ENCODE peak calls at places on chromosome 13, in seven cellular contexts. Q is GM12878, W is esophagus muscularis mucosa, M is HCT116, B is stomach, Y is H1, J is spleen. L is an unnamed sample. For H3K9me3, the result is how much of the 10 kb centered on the place peaks cover.

GRCh38 chr13:21511841-21512240 is 52.7 kb upstream of the ZDHHC20 start:
- DNase-seq in M (no peak), B (no peak), J (no peak), Y (no peak), Q (no peak), W (no peak), L (no peak)

GRCh38 chr13:112873851-112874750 is 94.9 kb upstream of the MCF2L start:
- DNase-seq in Y (peak), J (peak), Q (no peak), M (peak), B (peak), W (peak), L (peak)

GRCh38 chr13:107348471-107348870 is 780.5 kb upstream of the ARGLU1 start:
- DNase-seq in W (no peak), Y (no peak), J (no peak), M (no peak), Q (no peak), B (no peak), L (no peak)

GRCh38 chr13:29587645-29588044 is 7.8 kb downstream of the SLC7A1 start:
- DNase-seq in B (no peak), Y (no peak), J (no peak), Q (no peak), M (no peak), W (no peak), L (no peak)

GRCh38 chr13:114339779-114340534 is 25.7 kb downstream of the CHAMP1 start:
- DNase-seq in M (peak), Q (no peak), Y (no peak), W (no peak), B (peak), J (no peak), L (no peak)

GRCh38 chr13:94776300-94776699 is 64.0 kb upstream of the SOX21 start:
- DNase-seq in Y (no peak), J (no peak), Q (no peak), B (no peak), M (no peak), W (no peak), L (no peak)

GRCh38 chr13:112648101-112648500 is 41.7 kb upstream of the ATP11A start:
- DNase-seq in B (no peak), W (no peak), Y (no peak), J (no peak), Q (no peak), M (no peak), L (peak)

GRCh38 chr13:41139296-41139966 is 6.8 kb upstream of the KBTBD6 start:
- DNase-seq in B (no peak), W (no peak), Q (no peak), M (no peak), J (no peak), Y (no peak), L (no peak)

GRCh38 chr13:111518161-111518791 is 197.8 kb downstream of the TEX29 start:
- DNase-seq in W (no peak), Q (no peak), Y (no peak), M (no peak), J (peak), B (no peak), L (peak)

GRCh38 chr13:110640591-110641029 is 25.3 kb downstream of the NAXD start:
- DNase-seq in J (peak), Y (no peak), B (peak), M (no peak), W (no peak), Q (no peak), L (no peak)

GRCh38 chr13:42926555-42926954 is 65.5 kb downstream of the EPSTI1 start:
- DNase-seq in Q (no peak), B (no peak), M (no peak), Y (no peak), J (no peak), W (no peak), L (no peak)

GRCh38 chr13:27619711-27620376 is 485 bp downstream of the LNX2 start:
- DNase-seq in M (no peak), J (peak), Y (no peak), W (no peak), B (no peak), Q (no peak), L (peak)

GRCh38 chr13:73138276-73138950 is 79.6 kb downstream of the KLF5 start:
- DNase-seq in J (no peak), B (peak), W (peak), Y (no peak), M (no peak), Q (no peak), L (no peak)

GRCh38 chr13:44713793-44714469 is 137.8 kb upstream of the TSC22D1 start:
- DNase-seq in J (no peak), B (no peak), W (no peak), M (peak), Y (peak), Q (no peak), L (peak)

GRCh38 chr13:26985285-26985878 is 186.2 kb downstream of the USP12 start:
- DNase-seq in Q (peak), Y (no peak), W (no peak), M (peak), B (peak), J (no peak), L (peak)

GRCh38 chr13:113044431-113045114 is 61.0 kb upstream of the F7 start:
- DNase-seq in Y (no peak), B (no peak), J (no peak), W (no peak), M (no peak), Q (no peak), L (no peak)

GRCh38 chr13:109200556-109200955 is 571.1 kb downstream of the MYO16 start:
- DNase-seq in Q (no peak), J (no peak), M (no peak), W (no peak), Y (no peak), B (no peak), L (no peak)

GRCh38 chr13:66933994-66934393 is 296.1 kb downstream of the PCDH9 start:
- DNase-seq in M (peak), J (peak), Y (no peak), W (no peak), Q (no peak), B (no peak), L (no peak)

GRCh38 chr13:68254151-68254550 is 1024.0 kb upstream of the PCDH9 start:
- DNase-seq in J (no peak), Q (no peak), W (no peak), M (no peak), B (no peak), Y (no peak), L (no peak)

GRCh38 chr13:63636231-63636993 is 2220.8 kb upstream of the PCDH20 start:
- DNase-seq in B (no peak), Y (no peak), M (peak), Q (peak), J (no peak), W (no peak), L (no peak)

GRCh38 chr13:106493569-106493968 is 41.9 kb downstream of the EFNB2 start:
- DNase-seq in W (no peak), Q (peak), M (no peak), J (no peak), Y (no peak), B (no peak), L (no peak)

GRCh38 chr13:97321101-97321500 is 99.0 kb downstream of the MBNL2 start:
- DNase-seq in J (no peak), Y (no peak), Q (no peak), B (no peak), W (no peak), M (no peak), L (no peak)

GRCh38 chr13:108560092-108560491 is 69.3 kb upstream of the MYO16 start:
- DNase-seq in B (no peak), Y (no peak), J (no peak), W (no peak), M (no peak), Q (no peak), L (no peak)

GRCh38 chr13:107466326-107466725 is 749.0 kb downstream of the LIG4 start:
- DNase-seq in B (no peak), Y (peak), J (no peak), W (no peak), Q (no peak), M (no peak), L (no peak)

GRCh38 chr13:32735859-32736258 is 149.6 kb downstream of the PDS5B start:
- DNase-seq in W (no peak), M (no peak), J (no peak), B (no peak), Y (no peak), Q (no peak), L (no peak)

GRCh38 chr13:54975676-54976075 is 1947.1 kb downstream of the OLFM4 start:
- DNase-seq in J (no peak), W (no peak), B (no peak), M (no peak), Q (no peak), Y (no peak), L (no peak)

GRCh38 chr13:80040219-80040976 is 300.5 kb downstream of the SPRY2 start:
- DNase-seq in Y (no peak), W (no peak), J (no peak), M (peak), B (no peak), Q (no peak), L (no peak)

GRCh38 chr13:26037302-26037701 is 14.5 kb downstream of the SHISA2 start:
- DNase-seq in B (no peak), Q (no peak), Y (peak), M (peak), J (no peak), W (no peak), L (no peak)

GRCh38 chr13:92537485-92537884 is 689.1 kb upstream of the GPC6 start:
- DNase-seq in Q (no peak), B (no peak), Y (no peak), W (no peak), J (no peak), M (no peak), L (no peak)

GRCh38 chr13:42047561-42048322 is 706 bp upstream of the DGKH start:
- DNase-seq in J (peak), B (peak), M (peak), Q (peak), Y (no peak), W (no peak), L (peak)

GRCh38 chr13:110517505-110518149 is 43.9 kb downstream of the RAB20 start:
- DNase-seq in M (no peak), W (no peak), Q (no peak), B (no peak), J (no peak), Y (no peak), L (no peak)

GRCh38 chr13:44313674-44314073 is 60.0 kb upstream of the SERP2 start:
- DNase-seq in W (no peak), B (no peak), Q (no peak), Y (no peak), J (no peak), M (peak), L (no peak)

GRCh38 chr13:26896986-26897668 is 136.5 kb upstream of the GPR12 start:
- DNase-seq in B (no peak), M (no peak), Q (no peak), W (no peak), J (no peak), Y (no peak), L (no peak)

GRCh38 chr13:106302843-106303242 is 232.6 kb downstream of the EFNB2 start:
- DNase-seq in M (no peak), B (no peak), Y (no peak), W (no peak), Q (no peak), J (no peak), L (no peak)

GRCh38 chr13:44116562-44117315 is 237.0 kb downstream of the LACC1 start:
- DNase-seq in Y (no peak), B (no peak), W (peak), M (no peak), J (no peak), Q (no peak), L (no peak)

GRCh38 chr13:68551701-68552522 is 1321.8 kb upstream of the PCDH9 start:
- DNase-seq in J (no peak), W (no peak), Y (no peak), Q (no peak), M (no peak), B (no peak), L (no peak)

DNA sequence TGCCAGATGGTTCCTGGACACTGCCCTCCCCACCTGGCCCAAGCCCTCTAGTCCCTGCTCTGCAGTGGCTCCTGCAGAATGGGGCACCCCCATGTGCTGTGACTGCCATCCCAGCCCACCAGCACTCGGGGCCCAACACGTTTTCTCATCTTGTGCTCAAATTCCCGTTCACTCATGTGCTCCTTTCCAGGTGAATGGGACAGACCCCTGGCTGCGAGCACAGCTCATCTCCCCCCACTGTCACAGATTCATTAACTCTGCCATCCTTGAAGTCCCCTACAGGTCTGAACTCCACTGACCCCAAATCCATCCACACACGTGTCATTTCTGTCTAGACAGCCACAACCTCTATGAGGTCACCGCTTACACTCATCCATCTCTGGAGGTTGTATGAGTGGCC is 23.6 kb downstream of the TUBA3C start:
- DNase-seq in M (no peak), J (no peak), Y (no peak), W (no peak), Q (no peak), B (no peak), L (no peak)
- H3K9me3 ChIP-seq in M (under half), J (under half), Y (half or more), W (under half), Q (under half), B (under half), L (under half)

GRCh38 chr13:90253806-90254205 is 1093.7 kb upstream of the MIR17HG start:
- DNase-seq in J (no peak), B (no peak), Y (no peak), Q (no peak), W (no peak), M (no peak), L (no peak)
- TF ChIP-seq CTCF in J (no peak), B (no peak), Y (peak), Q (no peak), W (no peak), M (no peak), L (no peak)

DNA sequence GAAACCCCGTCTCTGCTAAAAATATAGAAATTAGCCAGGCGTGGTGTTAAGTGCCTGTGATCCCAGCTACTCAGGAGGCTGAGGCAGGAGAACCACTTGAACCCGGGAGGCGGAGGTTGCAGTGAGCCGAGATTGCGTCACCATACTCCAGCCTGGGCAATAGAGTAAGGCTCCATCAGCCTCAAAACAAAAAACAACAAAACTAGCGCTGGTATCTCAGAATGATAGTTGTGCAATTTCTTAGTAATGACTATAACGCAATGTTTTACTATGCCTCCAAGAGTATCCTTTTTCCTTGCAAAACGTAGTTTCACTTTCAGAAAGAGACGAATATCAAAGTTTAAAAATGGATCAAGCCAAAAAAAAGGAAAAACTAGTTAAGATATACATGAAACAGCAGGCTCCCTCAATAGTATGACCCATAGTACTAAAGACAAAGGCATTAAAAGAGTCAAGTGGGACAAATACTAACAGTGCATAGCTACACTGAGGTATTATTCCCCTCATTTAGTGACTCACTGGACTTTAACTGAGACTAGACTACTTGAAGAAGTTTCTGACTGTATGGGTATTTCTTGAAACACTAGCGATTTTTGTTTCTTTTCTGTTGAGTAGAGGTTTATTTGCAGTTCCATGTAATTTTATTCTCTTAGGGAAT is 10.5 kb upstream of the ITM2B start:
- DNase-seq in M (no peak), Y (no peak), W (no peak), Q (no peak), B (no peak), J (no peak), L (no peak)
- TF ChIP-seq POLR2AphosphoS5 in M (no peak), Y (no peak), W (peak), Q (no peak), B (no peak), J (no peak), L (no peak)

GRCh38 chr13:18996627-18997051 is 185.0 kb downstream of the TUBA3C start:
- DNase-seq in J (no peak), W (no peak), M (no peak), B (peak), Q (no peak), Y (no peak), L (no peak)

GRCh38 chr13:18995259-18995873 is 186.3 kb downstream of the TUBA3C start:
- DNase-seq in B (peak), Y (no peak), J (no peak), W (peak), Q (no peak), M (no peak), L (no peak)

GRCh38 chr13:18993884-18994660 is 187.6 kb downstream of the TUBA3C start:
- DNase-seq in W (peak), M (no peak), Y (no peak), Q (no peak), B (peak), J (no peak), L (no peak)

GRCh38 chr13:18996221-18996620 is 185.4 kb downstream of the TUBA3C start:
- DNase-seq in M (no peak), J (no peak), Q (no peak), Y (no peak), W (peak), B (no peak), L (no peak)

DNA sequence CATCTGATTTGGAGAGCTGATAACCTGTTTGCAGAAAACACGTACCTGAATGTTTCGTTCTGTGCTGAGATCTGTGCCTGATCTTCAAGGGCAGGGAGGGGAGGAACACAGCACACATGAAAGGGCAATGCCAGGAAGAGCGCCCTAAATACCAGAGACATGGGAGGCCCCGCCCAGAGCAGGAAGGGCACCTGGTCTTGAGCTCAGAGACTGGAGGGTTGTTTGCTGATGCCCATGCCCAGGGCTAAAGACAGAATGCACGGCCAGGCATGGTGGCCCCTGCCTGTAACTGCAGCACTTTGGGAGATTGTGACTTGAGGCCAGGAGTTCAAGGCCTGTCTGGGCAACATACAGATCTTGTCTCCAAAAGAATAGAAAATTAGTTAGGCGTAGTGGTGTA is 183.2 kb downstream of the TUBA3C start:
- DNase-seq in Y (no peak), W (peak), B (no peak), J (no peak), Q (no peak), M (no peak), L (no peak)
- H3K9me3 ChIP-seq in Y (half or more), W (under half), B (under half), J (under half), Q (under half), M (under half), L (under half)

DNA sequence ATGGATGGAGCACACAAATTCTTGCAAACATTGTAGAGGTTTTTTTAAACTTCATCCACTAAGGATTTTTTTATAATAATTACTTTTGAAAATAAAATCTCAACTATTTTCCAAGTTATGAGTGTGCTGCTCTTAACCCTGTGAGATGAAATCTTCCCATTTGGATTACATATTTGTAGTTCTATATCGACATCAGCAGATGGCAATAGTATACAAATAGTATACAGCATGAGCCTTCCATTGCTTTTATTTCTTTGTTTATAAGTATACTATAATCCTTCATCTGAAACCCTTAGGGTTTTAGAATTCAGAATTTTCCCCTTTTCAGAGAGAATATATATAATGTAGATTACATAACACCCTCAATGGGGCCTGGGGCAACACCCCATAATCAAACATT is 70.5 kb downstream of the GJA3 start:
- DNase-seq in W (no peak), J (no peak), Y (no peak), M (no peak), B (no peak), Q (no peak), L (no peak)
- TF ChIP-seq CTCF in W (no peak), J (no peak), Y (no peak), M (peak), B (no peak), Q (no peak), L (no peak)

DNA sequence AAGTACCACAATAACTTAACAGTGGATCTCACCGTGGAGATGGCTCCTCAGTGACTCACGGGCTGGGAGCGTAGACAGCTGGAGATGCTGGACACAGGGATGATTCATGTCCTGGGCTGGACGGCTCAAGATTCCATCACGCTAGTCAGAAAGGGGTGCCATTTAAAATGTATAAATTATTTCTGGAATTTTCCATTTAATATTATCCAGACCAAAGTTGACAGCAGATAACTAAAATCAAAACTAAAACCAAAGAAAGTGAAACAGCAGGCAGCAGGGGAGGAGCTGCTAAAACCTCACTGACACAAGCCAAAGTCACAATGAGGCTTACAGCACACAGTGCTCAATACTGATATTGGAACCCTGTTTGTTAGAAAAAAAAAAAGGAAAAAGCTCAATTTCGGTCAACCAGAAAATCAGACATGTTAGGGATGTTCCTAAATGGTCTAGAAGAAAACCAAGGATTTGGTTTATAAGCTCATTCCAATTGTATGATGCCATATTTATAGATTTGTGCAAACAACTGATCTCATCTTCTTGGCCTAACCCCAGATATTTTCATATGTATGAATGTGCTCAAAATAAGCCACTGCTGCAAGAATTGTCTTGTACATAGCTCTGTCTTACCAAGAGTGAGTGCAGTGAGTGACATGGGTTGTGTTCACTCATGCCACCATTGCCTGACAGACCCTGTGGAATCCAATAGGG is 111.8 kb downstream of the SACS start:
- DNase-seq in M (peak), Q (peak), J (no peak), Y (no peak), B (no peak), W (no peak), L (no peak)
- TF ChIP-seq POLR2AphosphoS5 in M (no peak), Q (no peak), J (no peak), Y (no peak), B (peak), W (peak), L (no peak)

GRCh38 chr13:64997438-64997837 is 2232.7 kb downstream of the PCDH9 start:
- DNase-seq in M (no peak), W (no peak), Q (no peak), J (no peak), B (no peak), Y (no peak), L (no peak)
- H3K9me3 ChIP-seq in M (under half), W (under half), Q (under half), J (under half), B (under half), Y (under half), L (under half)